ENCODE peak calls at places on chromosome 1, in ten cellular contexts. One of them, this sample, is unnamed.

GRCh38 chr1:115865704-115866380 is 24.9 kb upstream of the NHLH2 start:
- DNase-seq in GM10248: no peak
- DNase-seq in heart right ventricle: no peak
- DNase-seq in WERI-Rb-1: no peak
- DNase-seq in WTC11: no peak
- DNase-seq in left ventricle myocardium inferior: no peak
- DNase-seq in GM06990: no peak
- DNase-seq in glutamatergic neuron: no peak
- DNase-seq in progenitor cell of endocrine pancreas: no peak
- DNase-seq in neural progenitor cell: no peak
- DNase-seq in this sample: no peak

GRCh38 chr1:8937701-8938100 is 8.0 kb upstream of the CA6 start:
- DNase-seq in GM10248: no peak
- DNase-seq in heart right ventricle: no peak
- DNase-seq in WERI-Rb-1: no peak
- DNase-seq in WTC11: no peak
- DNase-seq in left ventricle myocardium inferior: no peak
- DNase-seq in GM06990: no peak
- DNase-seq in glutamatergic neuron: no peak
- DNase-seq in progenitor cell of endocrine pancreas: no peak
- DNase-seq in neural progenitor cell: no peak
- DNase-seq in this sample: no peak

GRCh38 chr1:202046227-202046626 is 35.8 kb downstream of the ELF3 start:
- DNase-seq in GM10248: no peak
- DNase-seq in heart right ventricle: no peak
- DNase-seq in WERI-Rb-1: no peak
- DNase-seq in WTC11: no peak
- DNase-seq in left ventricle myocardium inferior: no peak
- DNase-seq in GM06990: no peak
- DNase-seq in glutamatergic neuron: no peak
- DNase-seq in progenitor cell of endocrine pancreas: no peak
- DNase-seq in neural progenitor cell: no peak
- DNase-seq in this sample: no peak

GRCh38 chr1:33008051-33008914 is 28.4 kb downstream of the AK2 start:
- DNase-seq in GM10248: no peak
- DNase-seq in heart right ventricle: no peak
- DNase-seq in WERI-Rb-1: no peak
- DNase-seq in WTC11: no peak
- DNase-seq in left ventricle myocardium inferior: no peak
- DNase-seq in GM06990: no peak
- DNase-seq in glutamatergic neuron: no peak
- DNase-seq in progenitor cell of endocrine pancreas: no peak
- DNase-seq in neural progenitor cell: no peak
- DNase-seq in this sample: no peak

GRCh38 chr1:33260435-33260980 is 4.2 kb downstream of the ZNF362 start:
- DNase-seq in GM10248: no peak
- DNase-seq in heart right ventricle: no peak
- DNase-seq in WERI-Rb-1: no peak
- DNase-seq in WTC11: no peak
- DNase-seq in left ventricle myocardium inferior: no peak
- DNase-seq in GM06990: no peak
- DNase-seq in glutamatergic neuron: no peak
- DNase-seq in progenitor cell of endocrine pancreas: no peak
- DNase-seq in neural progenitor cell: no peak
- DNase-seq in this sample: no peak

GRCh38 chr1:239987103-239987745 is 104.5 kb upstream of the FMN2 start:
- DNase-seq in GM10248: no peak
- DNase-seq in heart right ventricle: no peak
- DNase-seq in WERI-Rb-1: peak; percentile 80
- DNase-seq in WTC11: peak; percentile 36
- DNase-seq in left ventricle myocardium inferior: no peak
- DNase-seq in GM06990: no peak
- DNase-seq in glutamatergic neuron: peak; percentile 49
- DNase-seq in progenitor cell of endocrine pancreas: no peak
- DNase-seq in neural progenitor cell: peak; percentile 62
- DNase-seq in this sample: no peak

GRCh38 chr1:201015551-201016091 is 7.9 kb downstream of the KIF21B start:
- DNase-seq in GM10248: no peak
- DNase-seq in heart right ventricle: no peak
- DNase-seq in WERI-Rb-1: peak; percentile 76
- DNase-seq in WTC11: no peak
- DNase-seq in left ventricle myocardium inferior: no peak
- DNase-seq in GM06990: no peak
- DNase-seq in glutamatergic neuron: no peak
- DNase-seq in progenitor cell of endocrine pancreas: no peak
- DNase-seq in neural progenitor cell: no peak
- DNase-seq in this sample: no peak

GRCh38 chr1:93720931-93721614 is 39.4 kb upstream of the BCAR3 start:
- DNase-seq in GM10248: no peak
- DNase-seq in heart right ventricle: no peak
- DNase-seq in WERI-Rb-1: no peak
- DNase-seq in WTC11: no peak
- DNase-seq in left ventricle myocardium inferior: no peak
- DNase-seq in GM06990: no peak
- DNase-seq in glutamatergic neuron: no peak
- DNase-seq in progenitor cell of endocrine pancreas: no peak
- DNase-seq in neural progenitor cell: no peak
- DNase-seq in this sample: no peak

GRCh38 chr1:206866062-206866461 is 639 bp downstream of the IL20 start:
- DNase-seq in GM10248: no peak
- DNase-seq in heart right ventricle: no peak
- DNase-seq in WERI-Rb-1: no peak
- DNase-seq in WTC11: no peak
- DNase-seq in left ventricle myocardium inferior: no peak
- DNase-seq in GM06990: no peak
- DNase-seq in glutamatergic neuron: no peak
- DNase-seq in progenitor cell of endocrine pancreas: no peak
- DNase-seq in neural progenitor cell: no peak
- DNase-seq in this sample: no peak

GRCh38 chr1:82991569-82991968 is 1007.4 kb downstream of the TTLL7 start:
- DNase-seq in GM10248: no peak
- DNase-seq in heart right ventricle: no peak
- DNase-seq in WERI-Rb-1: no peak
- DNase-seq in WTC11: no peak
- DNase-seq in left ventricle myocardium inferior: no peak
- DNase-seq in GM06990: no peak
- DNase-seq in glutamatergic neuron: no peak
- DNase-seq in progenitor cell of endocrine pancreas: no peak
- DNase-seq in neural progenitor cell: no peak
- DNase-seq in this sample: no peak

GRCh38 chr1:70458120-70458519 is 47.1 kb downstream of the CTH start:
- DNase-seq in GM10248: no peak
- DNase-seq in heart right ventricle: no peak
- DNase-seq in WERI-Rb-1: no peak
- DNase-seq in WTC11: no peak
- DNase-seq in left ventricle myocardium inferior: no peak
- DNase-seq in GM06990: no peak
- DNase-seq in glutamatergic neuron: no peak
- DNase-seq in progenitor cell of endocrine pancreas: no peak
- DNase-seq in neural progenitor cell: no peak
- DNase-seq in this sample: no peak

GRCh38 chr1:9825101-9826074 is 1.6 kb upstream of the CLSTN1 start:
- DNase-seq in GM10248: no peak
- DNase-seq in heart right ventricle: no peak
- DNase-seq in WERI-Rb-1: peak; percentile 95
- DNase-seq in WTC11: peak; percentile 58
- DNase-seq in left ventricle myocardium inferior: peak; percentile 31
- DNase-seq in GM06990: peak; percentile 31
- DNase-seq in glutamatergic neuron: no peak
- DNase-seq in progenitor cell of endocrine pancreas: no peak
- DNase-seq in neural progenitor cell: peak; percentile 39
- DNase-seq in this sample: no peak

GRCh38 chr1:23628951-23629387 is 62.6 kb upstream of the RPL11 start:
- DNase-seq in GM10248: no peak
- DNase-seq in heart right ventricle: no peak
- DNase-seq in WERI-Rb-1: no peak
- DNase-seq in WTC11: no peak
- DNase-seq in left ventricle myocardium inferior: no peak
- DNase-seq in GM06990: peak; percentile 74
- DNase-seq in glutamatergic neuron: no peak
- DNase-seq in progenitor cell of endocrine pancreas: no peak
- DNase-seq in neural progenitor cell: no peak
- DNase-seq in this sample: no peak

GRCh38 chr1:230794431-230794830 is 47.2 kb downstream of the CAPN9 start:
- DNase-seq in GM10248: no peak
- DNase-seq in heart right ventricle: no peak
- DNase-seq in WERI-Rb-1: no peak
- DNase-seq in WTC11: no peak
- DNase-seq in left ventricle myocardium inferior: no peak
- DNase-seq in GM06990: no peak
- DNase-seq in glutamatergic neuron: no peak
- DNase-seq in progenitor cell of endocrine pancreas: no peak
- DNase-seq in neural progenitor cell: no peak
- DNase-seq in this sample: no peak

GRCh38 chr1:112721966-112722524 is 6.9 kb upstream of the PPM1J start:
- DNase-seq in GM10248: no peak
- DNase-seq in heart right ventricle: no peak
- DNase-seq in WERI-Rb-1: no peak
- DNase-seq in WTC11: no peak
- DNase-seq in left ventricle myocardium inferior: no peak
- DNase-seq in GM06990: no peak
- DNase-seq in glutamatergic neuron: no peak
- DNase-seq in progenitor cell of endocrine pancreas: no peak
- DNase-seq in neural progenitor cell: no peak
- DNase-seq in this sample: no peak

GRCh38 chr1:15797614-15798390 is 9.6 kb downstream of the UQCRHL start:
- DNase-seq in GM10248: no peak
- DNase-seq in heart right ventricle: no peak
- DNase-seq in WERI-Rb-1: no peak
- DNase-seq in WTC11: no peak
- DNase-seq in left ventricle myocardium inferior: no peak
- DNase-seq in GM06990: no peak
- DNase-seq in glutamatergic neuron: no peak
- DNase-seq in progenitor cell of endocrine pancreas: no peak
- DNase-seq in neural progenitor cell: no peak
- DNase-seq in this sample: no peak

GRCh38 chr1:89938171-89939055 is 56.5 kb upstream of the ZNF326 start:
- DNase-seq in GM10248: no peak
- DNase-seq in heart right ventricle: no peak
- DNase-seq in WERI-Rb-1: no peak
- DNase-seq in WTC11: no peak
- DNase-seq in left ventricle myocardium inferior: no peak
- DNase-seq in GM06990: no peak
- DNase-seq in glutamatergic neuron: no peak
- DNase-seq in progenitor cell of endocrine pancreas: no peak
- DNase-seq in neural progenitor cell: no peak
- DNase-seq in this sample: no peak

GRCh38 chr1:18302788-18303413 is 177.8 kb upstream of the KLHDC7A start:
- DNase-seq in GM10248: no peak
- DNase-seq in heart right ventricle: no peak
- DNase-seq in WERI-Rb-1: peak; percentile 59
- DNase-seq in WTC11: peak; percentile 77
- DNase-seq in left ventricle myocardium inferior: no peak
- DNase-seq in GM06990: no peak
- DNase-seq in glutamatergic neuron: peak; percentile 62
- DNase-seq in progenitor cell of endocrine pancreas: no peak
- DNase-seq in neural progenitor cell: peak; percentile 39
- DNase-seq in this sample: peak; percentile 23
- TF ChIP-seq CTCF in GM10248: peak; percentile 29
- TF ChIP-seq CTCF in heart right ventricle: peak; percentile 12
- TF ChIP-seq CTCF in WERI-Rb-1: peak; percentile 84
- TF ChIP-seq CTCF in WTC11: peak; percentile 91
- TF ChIP-seq CTCF in left ventricle myocardium inferior: peak; percentile 19
- TF ChIP-seq CTCF in GM06990: peak; percentile 91
- TF ChIP-seq CTCF in glutamatergic neuron: peak; percentile 85
- TF ChIP-seq CTCF in progenitor cell of endocrine pancreas: peak; percentile 49
- TF ChIP-seq CTCF in neural progenitor cell: peak; percentile 72
- TF ChIP-seq CTCF in this sample: peak; percentile 35

GRCh38 chr1:119141660-119142059 is 1.2 kb upstream of the WARS2 start:
- DNase-seq in GM10248: no peak
- DNase-seq in heart right ventricle: no peak
- DNase-seq in WERI-Rb-1: no peak
- DNase-seq in WTC11: no peak
- DNase-seq in left ventricle myocardium inferior: no peak
- DNase-seq in GM06990: no peak
- DNase-seq in glutamatergic neuron: no peak
- DNase-seq in progenitor cell of endocrine pancreas: no peak
- DNase-seq in neural progenitor cell: no peak
- DNase-seq in this sample: no peak
- TF ChIP-seq CTCF in GM10248: no peak
- TF ChIP-seq CTCF in heart right ventricle: no peak
- TF ChIP-seq CTCF in WERI-Rb-1: no peak
- TF ChIP-seq CTCF in WTC11: no peak
- TF ChIP-seq CTCF in left ventricle myocardium inferior: no peak
- TF ChIP-seq CTCF in GM06990: no peak
- TF ChIP-seq CTCF in glutamatergic neuron: no peak
- TF ChIP-seq CTCF in progenitor cell of endocrine pancreas: no peak
- TF ChIP-seq CTCF in neural progenitor cell: no peak
- TF ChIP-seq CTCF in this sample: no peak

GRCh38 chr1:168343566-168343965 is 62.9 kb downstream of the TBX19 start:
- DNase-seq in GM10248: no peak
- DNase-seq in heart right ventricle: no peak
- DNase-seq in WERI-Rb-1: no peak
- DNase-seq in WTC11: no peak
- DNase-seq in left ventricle myocardium inferior: no peak
- DNase-seq in GM06990: no peak
- DNase-seq in glutamatergic neuron: no peak
- DNase-seq in progenitor cell of endocrine pancreas: no peak
- DNase-seq in neural progenitor cell: no peak
- DNase-seq in this sample: no peak
- TF ChIP-seq CTCF in GM10248: peak; percentile 35
- TF ChIP-seq CTCF in heart right ventricle: no peak
- TF ChIP-seq CTCF in WERI-Rb-1: peak; percentile 22
- TF ChIP-seq CTCF in WTC11: no peak
- TF ChIP-seq CTCF in left ventricle myocardium inferior: peak; percentile 13
- TF ChIP-seq CTCF in GM06990: peak; percentile 24
- TF ChIP-seq CTCF in glutamatergic neuron: no peak
- TF ChIP-seq CTCF in progenitor cell of endocrine pancreas: peak; percentile 3
- TF ChIP-seq CTCF in neural progenitor cell: peak; percentile 14
- TF ChIP-seq CTCF in this sample: no peak

GRCh38 chr1:165259706-165260105 is 96.8 kb downstream of the LMX1A start:
- DNase-seq in GM10248: no peak
- DNase-seq in heart right ventricle: no peak
- DNase-seq in WERI-Rb-1: no peak
- DNase-seq in WTC11: no peak
- DNase-seq in left ventricle myocardium inferior: no peak
- DNase-seq in GM06990: no peak
- DNase-seq in glutamatergic neuron: no peak
- DNase-seq in progenitor cell of endocrine pancreas: no peak
- DNase-seq in neural progenitor cell: no peak
- DNase-seq in this sample: no peak

DNA sequence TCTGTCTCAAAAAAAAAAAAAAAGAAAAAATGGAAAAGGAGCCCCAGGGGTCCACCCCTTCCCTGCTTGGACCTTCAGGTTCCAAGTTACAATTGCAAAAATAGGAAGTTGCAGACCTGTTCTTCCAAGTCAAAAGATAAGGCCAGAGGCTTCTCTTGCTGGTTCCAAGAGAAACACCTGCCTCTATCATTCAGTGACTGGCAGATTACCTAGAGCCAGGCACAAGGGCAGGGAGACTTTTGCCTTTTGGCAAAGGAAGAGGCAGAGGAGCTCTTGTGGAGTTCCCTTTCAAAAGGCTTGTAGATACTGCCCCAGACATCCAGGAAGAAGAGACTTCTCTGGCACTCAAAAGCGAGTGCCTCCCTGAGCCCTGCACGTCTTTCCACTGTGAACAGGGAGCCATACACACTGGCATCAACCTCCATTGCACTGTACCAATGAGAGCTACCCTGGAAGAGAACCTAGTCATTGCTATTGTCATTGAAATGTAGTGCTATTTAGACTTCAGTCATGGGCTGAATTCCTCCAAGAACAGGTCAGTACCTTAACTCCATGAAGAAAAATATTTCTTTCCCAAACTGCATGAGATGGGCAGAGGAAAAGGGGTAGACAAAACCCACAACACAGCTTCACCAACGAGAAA is 91.2 kb downstream of the LMX1A start:
- DNase-seq in GM10248: no peak
- DNase-seq in heart right ventricle: no peak
- DNase-seq in WERI-Rb-1: no peak
- DNase-seq in WTC11: no peak
- DNase-seq in left ventricle myocardium inferior: no peak
- DNase-seq in GM06990: no peak
- DNase-seq in glutamatergic neuron: no peak
- DNase-seq in progenitor cell of endocrine pancreas: no peak
- DNase-seq in neural progenitor cell: no peak
- DNase-seq in this sample: no peak
- TF ChIP-seq CTCF in GM10248: no peak
- TF ChIP-seq CTCF in heart right ventricle: no peak
- TF ChIP-seq CTCF in WERI-Rb-1: no peak
- TF ChIP-seq CTCF in WTC11: no peak
- TF ChIP-seq CTCF in left ventricle myocardium inferior: no peak
- TF ChIP-seq CTCF in GM06990: no peak
- TF ChIP-seq CTCF in glutamatergic neuron: no peak
- TF ChIP-seq CTCF in progenitor cell of endocrine pancreas: no peak
- TF ChIP-seq CTCF in neural progenitor cell: no peak
- TF ChIP-seq CTCF in this sample: no peak

This sample was measured in GM20000.